ENCODE peak calls at places on chromosomes 12 and 14, in ten cellular contexts. One of them, this sample, is unnamed.

GRCh38 chr12:29725587-29726320 is 58.0 kb downstream of the TMTC1 start:
- DNase-seq in heart right ventricle: peak
- DNase-seq in colonic mucosa: no peak
- DNase-seq in endodermal cell: no peak
- DNase-seq in AG04450: no peak
- DNase-seq in Panc1: no peak
- DNase-seq in ovary: no peak
- DNase-seq in hepatocyte: peak
- DNase-seq in esophagus squamous epithelium: no peak
- DNase-seq in prostate gland: peak
- DNase-seq in this sample: peak

GRCh38 chr14:40870252-40870651 is 736.4 kb upstream of the LRFN5 start:
- DNase-seq in heart right ventricle: no peak
- DNase-seq in colonic mucosa: no peak
- DNase-seq in endodermal cell: no peak
- DNase-seq in AG04450: no peak
- DNase-seq in Panc1: no peak
- DNase-seq in ovary: no peak
- DNase-seq in hepatocyte: no peak
- DNase-seq in esophagus squamous epithelium: no peak
- DNase-seq in prostate gland: no peak
- DNase-seq in this sample: no peak

GRCh38 chr12:101287357-101287756 is 7.5 kb downstream of the UTP20 start:
- DNase-seq in heart right ventricle: no peak
- DNase-seq in colonic mucosa: no peak
- DNase-seq in endodermal cell: no peak
- DNase-seq in AG04450: no peak
- DNase-seq in Panc1: no peak
- DNase-seq in ovary: no peak
- DNase-seq in hepatocyte: no peak
- DNase-seq in esophagus squamous epithelium: no peak
- DNase-seq in prostate gland: no peak
- DNase-seq in this sample: no peak

GRCh38 chr14:99258341-99258781 is 13.6 kb downstream of the BCL11B start:
- DNase-seq in heart right ventricle: no peak
- DNase-seq in colonic mucosa: no peak
- DNase-seq in endodermal cell: peak
- DNase-seq in AG04450: no peak
- DNase-seq in Panc1: no peak
- DNase-seq in ovary: no peak
- DNase-seq in hepatocyte: no peak
- DNase-seq in esophagus squamous epithelium: no peak
- DNase-seq in prostate gland: no peak
- DNase-seq in this sample: no peak

GRCh38 chr12:80553316-80553715 is 109.3 kb downstream of the PTPRQ start:
- DNase-seq in heart right ventricle: no peak
- DNase-seq in colonic mucosa: no peak
- DNase-seq in endodermal cell: no peak
- DNase-seq in AG04450: peak
- DNase-seq in Panc1: no peak
- DNase-seq in ovary: no peak
- DNase-seq in hepatocyte: peak
- DNase-seq in esophagus squamous epithelium: no peak
- DNase-seq in prostate gland: no peak
- DNase-seq in this sample: no peak

GRCh38 chr12:65603428-65604351 is 220.6 kb upstream of the HMGA2 start:
- DNase-seq in heart right ventricle: peak
- DNase-seq in colonic mucosa: peak
- DNase-seq in endodermal cell: peak
- DNase-seq in AG04450: peak
- DNase-seq in Panc1: peak
- DNase-seq in ovary: peak
- DNase-seq in hepatocyte: peak
- DNase-seq in esophagus squamous epithelium: no peak
- DNase-seq in prostate gland: peak
- DNase-seq in this sample: peak

GRCh38 chr14:23559010-23559920 is 3.2 kb downstream of the THTPA start:
- DNase-seq in heart right ventricle: no peak
- DNase-seq in colonic mucosa: peak
- DNase-seq in endodermal cell: peak
- DNase-seq in AG04450: peak
- DNase-seq in Panc1: no peak
- DNase-seq in ovary: peak
- DNase-seq in hepatocyte: peak
- DNase-seq in esophagus squamous epithelium: no peak
- DNase-seq in prostate gland: no peak
- DNase-seq in this sample: peak

GRCh38 chr14:73810478-73811163 is 41.0 kb upstream of the PTGR2 start:
- DNase-seq in heart right ventricle: no peak
- DNase-seq in colonic mucosa: no peak
- DNase-seq in endodermal cell: no peak
- DNase-seq in AG04450: no peak
- DNase-seq in Panc1: no peak
- DNase-seq in ovary: no peak
- DNase-seq in hepatocyte: no peak
- DNase-seq in esophagus squamous epithelium: no peak
- DNase-seq in prostate gland: no peak
- DNase-seq in this sample: no peak

GRCh38 chr14:74569826-74570591 is 42.0 kb downstream of the LTBP2 start:
- DNase-seq in heart right ventricle: no peak
- DNase-seq in colonic mucosa: no peak
- DNase-seq in endodermal cell: no peak
- DNase-seq in AG04450: no peak
- DNase-seq in Panc1: no peak
- DNase-seq in ovary: peak
- DNase-seq in hepatocyte: peak
- DNase-seq in esophagus squamous epithelium: no peak
- DNase-seq in prostate gland: peak
- DNase-seq in this sample: peak

GRCh38 chr12:62785941-62786559 is 148.9 kb downstream of the PPM1H start:
- DNase-seq in heart right ventricle: peak
- DNase-seq in colonic mucosa: no peak
- DNase-seq in endodermal cell: peak
- DNase-seq in AG04450: peak
- DNase-seq in Panc1: peak
- DNase-seq in ovary: no peak
- DNase-seq in hepatocyte: peak
- DNase-seq in esophagus squamous epithelium: no peak
- DNase-seq in prostate gland: no peak
- DNase-seq in this sample: no peak

GRCh38 chr12:53067074-53067992 is 11.9 kb downstream of the SPRYD3 start:
- DNase-seq in heart right ventricle: no peak
- DNase-seq in colonic mucosa: no peak
- DNase-seq in endodermal cell: peak
- DNase-seq in AG04450: no peak
- DNase-seq in Panc1: no peak
- DNase-seq in ovary: peak
- DNase-seq in hepatocyte: no peak
- DNase-seq in esophagus squamous epithelium: no peak
- DNase-seq in prostate gland: no peak
- DNase-seq in this sample: no peak

GRCh38 chr14:58560208-58560607 is 77.6 kb upstream of the DACT1 start:
- DNase-seq in heart right ventricle: no peak
- DNase-seq in colonic mucosa: no peak
- DNase-seq in endodermal cell: no peak
- DNase-seq in AG04450: no peak
- DNase-seq in Panc1: no peak
- DNase-seq in ovary: no peak
- DNase-seq in hepatocyte: peak
- DNase-seq in esophagus squamous epithelium: no peak
- DNase-seq in prostate gland: no peak
- DNase-seq in this sample: no peak

GRCh38 chr14:68569546-68569908 is 223.3 kb downstream of the ZFP36L1 start:
- DNase-seq in heart right ventricle: no peak
- DNase-seq in colonic mucosa: no peak
- DNase-seq in endodermal cell: no peak
- DNase-seq in AG04450: no peak
- DNase-seq in Panc1: no peak
- DNase-seq in ovary: no peak
- DNase-seq in hepatocyte: no peak
- DNase-seq in esophagus squamous epithelium: no peak
- DNase-seq in prostate gland: no peak
- DNase-seq in this sample: no peak

GRCh38 chr12:110606253-110606611 is 7.7 kb upstream of the TCTN1 start:
- DNase-seq in heart right ventricle: no peak
- DNase-seq in colonic mucosa: no peak
- DNase-seq in endodermal cell: no peak
- DNase-seq in AG04450: no peak
- DNase-seq in Panc1: no peak
- DNase-seq in ovary: no peak
- DNase-seq in hepatocyte: no peak
- DNase-seq in esophagus squamous epithelium: no peak
- DNase-seq in prostate gland: no peak
- DNase-seq in this sample: no peak

GRCh38 chr12:110597885-110598284 is 14.8 kb upstream of the PPTC7 start:
- DNase-seq in heart right ventricle: no peak
- DNase-seq in colonic mucosa: no peak
- DNase-seq in endodermal cell: no peak
- DNase-seq in AG04450: no peak
- DNase-seq in Panc1: no peak
- DNase-seq in ovary: no peak
- DNase-seq in hepatocyte: no peak
- DNase-seq in esophagus squamous epithelium: no peak
- DNase-seq in prostate gland: no peak
- DNase-seq in this sample: no peak

GRCh38 chr12:110599334-110599733 is 14.6 kb upstream of the TCTN1 start:
- DNase-seq in heart right ventricle: no peak
- DNase-seq in colonic mucosa: no peak
- DNase-seq in endodermal cell: no peak
- DNase-seq in AG04450: no peak
- DNase-seq in Panc1: no peak
- DNase-seq in ovary: no peak
- DNase-seq in hepatocyte: no peak
- DNase-seq in esophagus squamous epithelium: no peak
- DNase-seq in prostate gland: no peak
- DNase-seq in this sample: no peak

DNA sequence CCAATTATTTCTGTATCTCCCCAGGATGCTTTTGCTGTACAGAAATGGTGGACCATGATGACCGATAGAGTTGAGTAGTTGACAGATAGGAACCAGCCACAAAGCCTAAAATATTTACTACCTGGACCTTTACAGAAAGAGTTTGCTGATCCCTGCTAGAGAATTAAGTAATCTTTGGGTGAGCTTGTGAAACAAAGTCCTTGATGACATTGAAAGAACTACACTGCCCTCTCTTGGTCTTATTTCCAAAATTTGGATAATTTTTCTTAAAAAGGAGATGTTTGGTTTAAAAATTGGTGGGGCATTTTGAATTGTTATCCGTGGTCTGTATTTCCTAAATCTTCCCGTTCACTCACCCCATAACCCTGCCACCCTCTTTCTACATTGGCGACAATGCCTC is 13.7 kb upstream of the TCTN1 start:
- DNase-seq in heart right ventricle: no peak
- DNase-seq in colonic mucosa: no peak
- DNase-seq in endodermal cell: no peak
- DNase-seq in AG04450: no peak
- DNase-seq in Panc1: no peak
- DNase-seq in ovary: no peak
- DNase-seq in hepatocyte: peak
- DNase-seq in esophagus squamous epithelium: no peak
- DNase-seq in prostate gland: no peak
- DNase-seq in this sample: no peak
- H3K27ac ChIP-seq in heart right ventricle: no peak
- H3K27ac ChIP-seq in colonic mucosa: no peak
- H3K27ac ChIP-seq in endodermal cell: no peak
- H3K27ac ChIP-seq in AG04450: no peak
- H3K27ac ChIP-seq in Panc1: no peak
- H3K27ac ChIP-seq in ovary: no peak
- H3K27ac ChIP-seq in hepatocyte: no peak
- H3K27ac ChIP-seq in esophagus squamous epithelium: no peak
- H3K27ac ChIP-seq in prostate gland: no peak
- H3K27ac ChIP-seq in this sample: no peak

DNA sequence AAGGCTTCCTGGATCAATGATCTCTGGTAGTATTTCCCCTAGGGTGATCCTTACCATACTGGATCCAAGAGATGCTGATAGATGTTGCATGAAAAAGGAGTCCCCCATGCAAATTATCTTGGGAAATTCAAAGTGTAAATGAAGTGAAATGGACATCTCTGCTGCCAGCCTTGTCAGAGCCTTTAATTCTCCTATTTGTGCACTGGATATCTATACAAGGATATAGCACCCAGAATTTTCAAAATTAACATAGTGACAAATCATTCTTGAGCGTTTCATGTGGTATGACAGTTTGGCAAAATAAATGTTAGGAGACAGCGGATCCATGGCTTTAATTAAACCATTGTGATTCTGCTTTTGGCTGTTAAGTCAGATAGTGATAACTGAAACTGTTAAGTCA is 260.9 kb downstream of the KSR2 start:
- DNase-seq in heart right ventricle: no peak
- DNase-seq in colonic mucosa: no peak
- DNase-seq in endodermal cell: no peak
- DNase-seq in AG04450: no peak
- DNase-seq in Panc1: no peak
- DNase-seq in ovary: no peak
- DNase-seq in hepatocyte: no peak
- DNase-seq in esophagus squamous epithelium: no peak
- DNase-seq in prostate gland: no peak
- DNase-seq in this sample: no peak
- H3K4me3 ChIP-seq in heart right ventricle: no peak
- H3K4me3 ChIP-seq in colonic mucosa: no peak
- H3K4me3 ChIP-seq in endodermal cell: no peak
- H3K4me3 ChIP-seq in AG04450: no peak
- H3K4me3 ChIP-seq in Panc1: no peak
- H3K4me3 ChIP-seq in ovary: no peak
- H3K4me3 ChIP-seq in hepatocyte: no peak
- H3K4me3 ChIP-seq in esophagus squamous epithelium: no peak
- H3K4me3 ChIP-seq in prostate gland: no peak
- H3K4me3 ChIP-seq in this sample: no peak

DNA sequence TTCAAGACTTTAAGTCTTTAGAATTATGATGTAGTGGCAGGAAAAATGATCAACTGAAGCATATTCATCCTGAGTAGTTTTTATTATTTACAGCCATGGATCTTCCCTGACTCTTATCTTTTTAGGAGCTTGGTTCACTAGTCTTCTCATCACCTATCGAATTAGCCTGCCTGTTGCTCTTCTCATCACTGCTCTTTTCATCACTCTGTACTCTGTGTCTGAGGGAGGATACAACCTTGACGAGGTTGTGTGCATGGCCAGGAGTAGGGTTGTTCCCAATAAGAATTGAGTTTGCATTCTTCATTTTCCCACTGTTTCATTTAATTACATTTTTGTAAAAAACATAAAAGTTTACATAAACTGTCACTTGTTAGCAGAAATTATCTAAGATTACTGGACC is 441.8 kb downstream of the BTG1 start:
- DNase-seq in heart right ventricle: no peak
- DNase-seq in colonic mucosa: no peak
- DNase-seq in endodermal cell: no peak
- DNase-seq in AG04450: no peak
- DNase-seq in Panc1: no peak
- DNase-seq in ovary: no peak
- DNase-seq in hepatocyte: no peak
- DNase-seq in esophagus squamous epithelium: no peak
- DNase-seq in prostate gland: no peak
- DNase-seq in this sample: no peak
- H3K27ac ChIP-seq in heart right ventricle: no peak
- H3K27ac ChIP-seq in colonic mucosa: no peak
- H3K27ac ChIP-seq in endodermal cell: no peak
- H3K27ac ChIP-seq in AG04450: no peak
- H3K27ac ChIP-seq in Panc1: no peak
- H3K27ac ChIP-seq in ovary: no peak
- H3K27ac ChIP-seq in hepatocyte: no peak
- H3K27ac ChIP-seq in esophagus squamous epithelium: no peak
- H3K27ac ChIP-seq in prostate gland: no peak
- H3K27ac ChIP-seq in this sample: no peak

GRCh38 chr14:101705733-101706508 is 55.6 kb upstream of the PPP2R5C start:
- DNase-seq in heart right ventricle: peak
- DNase-seq in colonic mucosa: peak
- DNase-seq in endodermal cell: peak
- DNase-seq in AG04450: no peak
- DNase-seq in Panc1: no peak
- DNase-seq in ovary: no peak
- DNase-seq in hepatocyte: peak
- DNase-seq in esophagus squamous epithelium: no peak
- DNase-seq in prostate gland: no peak
- DNase-seq in this sample: no peak
- H3K4me3 ChIP-seq in heart right ventricle: peak
- H3K4me3 ChIP-seq in colonic mucosa: peak
- H3K4me3 ChIP-seq in endodermal cell: no peak
- H3K4me3 ChIP-seq in AG04450: no peak
- H3K4me3 ChIP-seq in Panc1: no peak
- H3K4me3 ChIP-seq in ovary: peak
- H3K4me3 ChIP-seq in hepatocyte: no peak
- H3K4me3 ChIP-seq in esophagus squamous epithelium: peak
- H3K4me3 ChIP-seq in prostate gland: peak
- H3K4me3 ChIP-seq in this sample: peak

This sample was measured in aorta.